ENCODE peak calls at places on chromosomes 5 and 9, in five cellular contexts. A, M, E, G and Y are unnamed samples.

GRCh38 chr5:150448353-150448752 is 1.2 kb downstream of the RPS14 start:
- DNase-seq in G (no peak), M (no peak), E (no peak), A (no peak), Y (no peak)

GRCh38 chr5:62093981-62094380 is 212.0 kb upstream of the KIF2A start:
- DNase-seq in A (no peak), E (no peak), G (peak), M (no peak), Y (no peak)

GRCh38 chr9:84504360-84504759 is 163.8 kb upstream of the SLC28A3 start:
- DNase-seq in E (no peak), A (no peak), G (no peak), M (no peak), Y (no peak)

GRCh38 chr5:92678576-92679105 is 902.4 kb downstream of the NR2F1-AS1 start:
- DNase-seq in E (no peak), G (no peak), A (no peak), M (no peak), Y (no peak)

GRCh38 chr9:135101068-135101410 is 13.6 kb downstream of the OLFM1 start:
- DNase-seq in A (no peak), E (no peak), G (no peak), M (no peak), Y (no peak)

GRCh38 chr9:16870606-16871357 is at the start of gene BNC2:
- DNase-seq in M (peak), G (peak), E (no peak), A (peak), Y (no peak)

GRCh38 chr9:79233542-79233941 is 338.2 kb upstream of the TLE4 start:
- DNase-seq in M (no peak), A (no peak), E (peak), G (peak), Y (no peak)

GRCh38 chr5:150514708-150515211 is 6.8 kb downstream of the NDST1 start:
- DNase-seq in A (no peak), E (no peak), M (no peak), G (peak), Y (no peak)

GRCh38 chr5:945691-946541 is 53.2 kb downstream of the TRIP13 start:
- DNase-seq in E (no peak), M (no peak), A (no peak), G (peak), Y (no peak)

GRCh38 chr5:137035480-137035878 is 463.6 kb downstream of the SPOCK1 start:
- DNase-seq in A (no peak), M (no peak), G (no peak), E (no peak), Y (no peak)

GRCh38 chr9:127762111-127762676 is 16.3 kb downstream of the SH2D3C start:
- DNase-seq in M (no peak), E (no peak), A (no peak), G (no peak), Y (no peak)

GRCh38 chr5:154618696-154619095 is 136.5 kb upstream of the LARP1 start:
- DNase-seq in G (no peak), A (no peak), M (no peak), E (peak), Y (no peak)

GRCh38 chr9:114092336-114092735 is 6.8 kb downstream of the KIF12 start:
- DNase-seq in A (peak), E (no peak), G (no peak), M (no peak), Y (no peak)

GRCh38 chr5:123949043-123949804 is 437.2 kb downstream of the CSNK1G3 start:
- DNase-seq in M (no peak), A (no peak), G (no peak), E (no peak), Y (no peak)

GRCh38 chr5:161847896-161848510 is at the start of gene GABRA1:
- DNase-seq in A (no peak), E (no peak), G (peak), M (peak), Y (no peak)

GRCh38 chr5:138739938-138740337 is 13.3 kb upstream of the CTNNA1 start:
- DNase-seq in E (no peak), A (no peak), M (no peak), G (no peak), Y (no peak)

GRCh38 chr9:70352802-70353201 is 61.7 kb downstream of the KLF9 start:
- DNase-seq in A (no peak), M (no peak), E (no peak), G (peak), Y (no peak)

GRCh38 chr9:92740015-92740408 is 24.6 kb downstream of the BICD2 start:
- DNase-seq in A (no peak), M (no peak), E (no peak), G (no peak), Y (no peak)

GRCh38 chr9:104941597-104941996 is 13.6 kb upstream of the ABCA1 start:
- DNase-seq in E (no peak), A (no peak), M (no peak), G (no peak), Y (no peak)

GRCh38 chr9:38651400-38652042 is 31.1 kb upstream of the ANKRD18A start:
- DNase-seq in M (no peak), G (no peak), E (no peak), A (no peak), Y (no peak)